ENCODE peak calls at places on chromosomes 16 and 17, in ten cellular contexts. O is astrocyte of the spinal cord; D is cardiac fibroblast; E is Calu3; H is A549; Z is lower leg skin; L is heart right ventricle; R is choroid plexus epithelial cell; C is CD8-positive, alpha-beta T cell; P is body of pancreas. A is an unnamed sample.

GRCh38 chr17:8126306-8127066 is 2.6 kb upstream of the HES7 start:
- DNase-seq in E (peak; percentile 43), L (peak; percentile 63), D (peak; percentile 37), R (peak; percentile 62), O (peak; percentile 59), H (peak; percentile 65), P (peak; percentile 35), C (no peak), Z (no peak), A (peak; percentile 80)

GRCh38 chr17:64278614-64279013 is 15.6 kb upstream of the TEX2 start:
- DNase-seq in P (no peak), D (peak; percentile 63), H (no peak), R (peak; percentile 37), E (no peak), C (no peak), L (no peak), Z (no peak), O (no peak), A (no peak)

GRCh38 chr17:38892620-38893019 is 22.8 kb downstream of the LASP1 start:
- DNase-seq in L (no peak), D (no peak), C (no peak), E (no peak), O (no peak), R (no peak), P (no peak), Z (no peak), H (no peak), A (no peak)

GRCh38 chr16:63921737-63922136 is 1200.1 kb downstream of the CDH11 start:
- DNase-seq in D (no peak), L (no peak), P (no peak), H (no peak), Z (no peak), R (no peak), E (no peak), O (no peak), C (no peak), A (no peak)

GRCh38 chr16:83420206-83420760 is 387.5 kb upstream of the HSBP1 start:
- DNase-seq in Z (no peak), E (no peak), R (peak; percentile 70), H (no peak), O (peak; percentile 42), P (no peak), L (no peak), D (peak; percentile 53), C (no peak), A (no peak)

GRCh38 chr17:69874220-69874670 is 200.8 kb upstream of the KCNJ16 start:
- DNase-seq in R (peak; percentile 88), E (no peak), L (no peak), P (no peak), Z (no peak), O (peak; percentile 77), C (no peak), D (peak; percentile 93), H (no peak), A (no peak)

GRCh38 chr16:78519896-78520295 is 420.4 kb downstream of the WWOX start:
- DNase-seq in E (no peak), C (no peak), P (no peak), Z (no peak), R (no peak), L (no peak), D (no peak), O (no peak), H (no peak), A (no peak)

GRCh38 chr17:44878627-44879221 is 20.5 kb downstream of the EFTUD2 start:
- DNase-seq in C (no peak), L (no peak), Z (no peak), H (peak; percentile 80), E (peak; percentile 52), D (peak; percentile 54), O (peak; percentile 34), R (peak; percentile 60), P (peak; percentile 28), A (peak; percentile 42)

GRCh38 chr17:17151962-17152361 is 54.2 kb downstream of the PLD6 start:
- DNase-seq in R (peak; percentile 90), D (peak; percentile 93), P (peak; percentile 46), C (no peak), E (peak; percentile 10), L (peak; percentile 85), O (peak; percentile 95), Z (peak; percentile 82), H (peak; percentile 81), A (no peak)

GRCh38 chr16:84042879-84043485 is 387 bp upstream of the SLC38A8 start:
- DNase-seq in P (no peak), D (no peak), R (no peak), L (no peak), C (no peak), E (peak; percentile 21), Z (no peak), H (no peak), O (no peak), A (no peak)

GRCh38 chr17:10292057-10292931 is 80.5 kb downstream of the MYH13 start:
- DNase-seq in P (no peak), R (no peak), D (peak; percentile 84), Z (peak; percentile 36), E (no peak), H (no peak), C (no peak), L (peak; percentile 41), O (peak; percentile 0), A (peak; percentile 50)

GRCh38 chr17:50840311-50840851 is 5.0 kb downstream of the WFIKKN2 start:
- DNase-seq in P (no peak), H (no peak), Z (no peak), E (no peak), C (no peak), O (no peak), L (no peak), R (no peak), D (no peak), A (peak; percentile 27)

GRCh38 chr16:12340151-12340733 is 363.7 kb downstream of the SNX29 start:
- DNase-seq in D (peak; percentile 8), H (peak; percentile 31), O (peak; percentile 75), Z (no peak), C (no peak), E (peak; percentile 68), L (no peak), P (peak; percentile 54), R (peak; percentile 46), A (peak; percentile 49)

GRCh38 chr17:76121932-76122383 is 18.4 kb upstream of the EXOC7 start:
- DNase-seq in P (no peak), D (peak; percentile 22), Z (no peak), O (no peak), L (peak; percentile 31), E (no peak), R (peak; percentile 28), H (no peak), C (no peak), A (peak; percentile 61)

GRCh38 chr17:82405051-82405450 is 13.1 kb upstream of the HEXD start:
- DNase-seq in D (no peak), Z (no peak), C (no peak), H (no peak), L (no peak), R (no peak), E (no peak), O (no peak), P (no peak), A (no peak)

GRCh38 chr16:84687715-84688114 is 12.1 kb upstream of the USP10 start:
- DNase-seq in H (no peak), E (no peak), R (peak; percentile 96), D (peak; percentile 80), O (peak; percentile 83), L (no peak), Z (no peak), C (no peak), P (no peak), A (peak; percentile 58)

DNA sequence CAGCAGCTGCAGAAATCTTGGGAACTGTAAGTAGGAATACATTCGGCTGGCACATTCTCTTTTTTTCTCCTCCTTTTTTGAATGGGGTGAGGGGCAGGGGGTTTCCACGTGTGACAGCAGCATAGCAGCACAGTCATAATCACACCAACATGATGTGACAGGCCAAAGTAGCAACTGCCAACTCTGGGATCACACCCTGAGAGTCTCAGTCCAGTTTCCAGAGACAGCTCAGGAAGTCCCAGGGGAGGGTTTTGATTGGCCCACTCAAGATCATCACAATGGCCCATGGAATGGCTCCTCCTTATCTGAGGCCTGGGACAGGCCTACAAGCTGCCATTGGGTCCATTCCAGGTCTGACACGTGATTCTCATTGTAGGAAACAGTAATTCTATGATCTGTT is 207.0 kb upstream of the ASIC2 start:
- DNase-seq in E (no peak), D (peak; percentile 3), Z (peak; percentile 73), L (no peak), O (no peak), C (no peak), P (no peak), H (no peak), R (peak; percentile 11), A (no peak)
- TF ChIP-seq CTCF in E (no peak), D (no peak), Z (no peak), L (no peak), O (no peak), C (no peak), P (no peak), H (no peak), R (no peak), A (no peak)

DNA sequence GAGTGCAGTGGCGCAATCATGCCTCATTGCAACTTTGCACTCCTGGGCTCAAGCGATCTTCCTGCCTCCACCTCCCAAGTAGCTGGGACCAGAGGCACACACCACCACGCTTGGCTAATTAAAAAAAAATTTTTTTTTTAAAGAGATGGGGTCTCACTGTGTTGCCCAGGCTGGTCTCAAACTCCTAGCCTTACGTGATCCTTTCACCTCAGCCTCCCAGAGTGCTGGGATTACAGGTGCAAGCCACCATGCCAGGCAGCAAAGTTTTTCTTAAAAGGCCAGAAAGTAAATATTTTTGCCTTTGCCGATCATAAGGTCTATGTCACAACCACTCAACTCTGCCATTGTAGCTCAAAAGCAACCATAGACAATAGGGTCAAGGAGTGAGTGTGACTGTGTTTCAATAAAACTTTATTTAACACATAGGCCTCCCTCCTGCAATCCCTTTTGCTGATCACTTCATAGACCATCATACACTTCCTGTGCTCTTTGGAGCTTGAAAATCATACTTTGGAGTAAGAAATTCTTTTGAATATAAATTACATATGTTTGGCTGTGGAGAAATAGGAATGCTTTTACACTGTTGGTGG is 48.6 kb downstream of the PITPNC1 start:
- DNase-seq in P (no peak), H (no peak), L (no peak), E (no peak), R (no peak), Z (no peak), C (no peak), O (no peak), D (no peak), A (no peak)
- TF ChIP-seq CTCF in P (no peak), H (no peak), L (no peak), E (no peak), R (no peak), Z (no peak), C (no peak), O (no peak), D (no peak), A (no peak)

GRCh38 chr17:80070375-80071115 is 30.8 kb upstream of the GAA start:
- DNase-seq in C (no peak), E (no peak), R (no peak), P (no peak), L (no peak), D (no peak), O (no peak), H (no peak), Z (no peak), A (no peak)
- TF ChIP-seq CTCF in C (no peak), E (no peak), R (no peak), P (no peak), L (no peak), D (no peak), O (no peak), H (no peak), Z (no peak), A (no peak)

DNA sequence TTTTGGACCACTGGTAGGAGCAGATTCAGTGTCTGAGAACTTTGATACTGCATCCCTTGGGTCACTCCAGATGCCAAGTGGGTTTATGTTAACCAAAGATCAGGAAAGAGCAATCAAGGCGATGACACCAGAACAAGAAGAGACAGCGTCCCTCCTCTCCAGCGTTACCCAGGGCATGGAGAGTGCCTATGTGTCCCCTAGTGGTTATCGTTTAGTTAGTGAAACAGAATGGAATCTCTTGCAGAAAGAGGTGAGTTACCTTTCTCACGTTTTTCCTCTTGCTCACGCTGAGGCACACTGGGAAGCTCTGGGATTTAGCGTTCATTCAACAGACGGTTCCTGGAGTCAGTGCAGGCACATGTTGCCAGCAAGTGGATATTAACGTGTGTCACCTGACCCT is 58.0 kb downstream of the NUP88 start:
- DNase-seq in Z (no peak), L (no peak), C (no peak), D (no peak), R (no peak), H (no peak), E (no peak), O (no peak), P (no peak), A (no peak)
- TF ChIP-seq CTCF in Z (no peak), L (no peak), C (no peak), D (no peak), R (no peak), H (no peak), E (no peak), O (no peak), P (no peak), A (no peak)

A was measured in GM13976.